ENCODE peak calls at places on chromosome 19, in five cellular contexts. V, C, W, M and K are unnamed samples.
A peak's percentile ranks its signal among the peaks of the same experiment; 100 is the strongest.

GRCh38 chr19:19865750-19866598 is at the start of gene ZNF253:
- DNase-seq in M (peak; percentile 96), V (peak; percentile 91), W (peak; percentile 97), C (peak; percentile 93), K (peak; percentile 99)

GRCh38 chr19:14114854-14115253 is 2.7 kb downstream of the PRKACA start:
- DNase-seq in V (no peak), W (peak; percentile 50), C (peak; percentile 25), M (peak; percentile 40), K (peak; percentile 71)

GRCh38 chr19:41892173-41892902 is 9.4 kb downstream of the ARHGEF1 start:
- DNase-seq in C (no peak), M (no peak), V (no peak), W (no peak), K (no peak)

GRCh38 chr19:517721-518136 is 10.4 kb downstream of the TPGS1 start:
- DNase-seq in V (no peak), W (no peak), C (no peak), M (no peak), K (no peak)

GRCh38 chr19:41957838-41958366 is 1.2 kb downstream of the RABAC1 start:
- DNase-seq in V (peak; percentile 31), M (peak; percentile 20), C (peak; percentile 82), W (peak; percentile 92), K (peak; percentile 72)

GRCh38 chr19:1587872-1588271 is 4.8 kb downstream of the MBD3 start:
- DNase-seq in V (no peak), W (no peak), C (no peak), M (no peak), K (no peak)

GRCh38 chr19:42831221-42832019 is 48.1 kb downstream of the PSG1 start:
- DNase-seq in W (no peak), C (no peak), M (no peak), V (no peak), K (no peak)

GRCh38 chr19:58022283-58022660 is 11.6 kb upstream of the ZSCAN1 start:
- DNase-seq in W (no peak), C (no peak), M (no peak), V (no peak), K (no peak)

GRCh38 chr19:32924200-32924599 is 47.6 kb downstream of the CEP89 start:
- DNase-seq in V (no peak), W (no peak), M (no peak), C (peak; percentile 31), K (no peak)

GRCh38 chr19:54393381-54393780 is 21.9 kb upstream of the TTYH1 start:
- DNase-seq in M (no peak), C (no peak), V (no peak), W (no peak), K (no peak)

GRCh38 chr19:49442793-49443365 is 1.6 kb upstream of the SLC17A7 start:
- DNase-seq in M (peak; percentile 33), C (peak; percentile 86), V (no peak), W (peak; percentile 93), K (peak; percentile 95)

GRCh38 chr19:57559008-57559403 is 657 bp downstream of the ZNF550 start:
- DNase-seq in W (peak; percentile 49), V (no peak), C (peak; percentile 26), M (no peak), K (no peak)

GRCh38 chr19:23263870-23264590 is 13.8 kb upstream of the ZNF724 start:
- DNase-seq in M (no peak), C (peak; percentile 43), V (no peak), W (no peak), K (no peak)

GRCh38 chr19:18264956-18265610 is 9.2 kb downstream of the IQCN start:
- DNase-seq in C (no peak), M (no peak), W (no peak), V (no peak), K (no peak)

GRCh38 chr19:41785653-41786052 is 10.7 kb upstream of the CEACAM3 start:
- DNase-seq in V (peak; percentile 47), W (peak; percentile 89), M (peak; percentile 67), C (peak; percentile 75), K (peak; percentile 63)

GRCh38 chr19:40501599-40501998 is 34.8 kb downstream of the SPTBN4 start:
- DNase-seq in C (no peak), V (no peak), W (no peak), M (no peak), K (no peak)

GRCh38 chr19:8491574-8491973 is 10.9 kb downstream of the PRAM1 start:
- DNase-seq in M (no peak), C (no peak), V (no peak), W (no peak), K (no peak)

GRCh38 chr19:42253245-42254082 is 1.5 kb downstream of the ERF start:
- DNase-seq in M (peak; percentile 51), C (peak; percentile 38), W (peak; percentile 75), V (no peak), K (no peak)

GRCh38 chr19:556611-557382 is 12.9 kb downstream of the GZMM start:
- DNase-seq in W (no peak), C (no peak), M (no peak), V (no peak), K (no peak)

GRCh38 chr19:49340069-49340864 is 5.1 kb downstream of the CD37 start:
- DNase-seq in V (no peak), W (peak; percentile 31), C (no peak), M (no peak), K (peak; percentile 77)

GRCh38 chr19:34996978-34997640 is 3.0 kb upstream of the GRAMD1A start:
- DNase-seq in C (no peak), V (no peak), M (no peak), W (no peak), K (no peak)

GRCh38 chr19:50427997-50428425 is 4.7 kb upstream of the MYBPC2 start:
- DNase-seq in C (peak; percentile 70), V (peak; percentile 18), M (no peak), W (peak; percentile 58), K (peak; percentile 89)

GRCh38 chr19:15147090-15147489 is 39.9 kb downstream of the SYDE1 start:
- DNase-seq in V (no peak), M (no peak), C (no peak), W (no peak), K (no peak)

GRCh38 chr19:17244618-17245534 is 843 bp downstream of the NR2F6 start:
- DNase-seq in W (no peak), M (no peak), C (no peak), V (no peak), K (no peak)

GRCh38 chr19:41098762-41099161 is 10.5 kb downstream of the CYP2A13 start:
- DNase-seq in V (no peak), M (no peak), C (no peak), W (no peak), K (no peak)

GRCh38 chr19:33508431-33508830 is 13.2 kb downstream of the PEPD start:
- DNase-seq in W (no peak), C (no peak), V (no peak), M (no peak), K (no peak)

GRCh38 chr19:31256601-31256990 is 92.6 kb downstream of the TSHZ3 start:
- DNase-seq in V (no peak), C (no peak), M (no peak), W (no peak), K (peak; percentile 47)

GRCh38 chr19:56765107-56765506 is 75.4 kb downstream of the PEG3 start:
- DNase-seq in W (peak; percentile 83), M (no peak), V (no peak), C (peak; percentile 7), K (peak; percentile 62)